ENCODE peak calls at places on chromosome 13, in seven cellular contexts. One of them, this sample, is unnamed.

GRCh38 chr13:77312311-77312710 is 14.6 kb downstream of the MYCBP2 start:
- DNase-seq in RKO: no peak
- DNase-seq in midbrain: no peak
- DNase-seq in lung: no peak
- DNase-seq in activated CD8-positive, alpha-beta memory T cell treated with anti-CD3 and anti-CD28 coated beads, Interleukin-2, amount 50 U/mL, for 4 hours: no peak
- DNase-seq in AG09309: no peak
- DNase-seq in NCI-H1694 treated with DMSO at 0.1 percent for 48 hours: no peak
- DNase-seq in this sample: no peak

GRCh38 chr13:94534171-94534570 is 54.7 kb upstream of the DCT start:
- DNase-seq in RKO: peak
- DNase-seq in midbrain: no peak
- DNase-seq in lung: no peak
- DNase-seq in activated CD8-positive, alpha-beta memory T cell treated with anti-CD3 and anti-CD28 coated beads, Interleukin-2, amount 50 U/mL, for 4 hours: no peak
- DNase-seq in AG09309: no peak
- DNase-seq in NCI-H1694 treated with DMSO at 0.1 percent for 48 hours: no peak
- DNase-seq in this sample: no peak

GRCh38 chr13:38872693-38873092 is 117.9 kb downstream of the STOML3 start:
- DNase-seq in RKO: peak
- DNase-seq in midbrain: peak
- DNase-seq in lung: no peak
- DNase-seq in activated CD8-positive, alpha-beta memory T cell treated with anti-CD3 and anti-CD28 coated beads, Interleukin-2, amount 50 U/mL, for 4 hours: peak
- DNase-seq in AG09309: no peak
- DNase-seq in NCI-H1694 treated with DMSO at 0.1 percent for 48 hours: no peak
- DNase-seq in this sample: peak

GRCh38 chr13:39892731-39893293 is 237.3 kb downstream of the COG6 start:
- DNase-seq in RKO: no peak
- DNase-seq in midbrain: no peak
- DNase-seq in lung: no peak
- DNase-seq in activated CD8-positive, alpha-beta memory T cell treated with anti-CD3 and anti-CD28 coated beads, Interleukin-2, amount 50 U/mL, for 4 hours: no peak
- DNase-seq in AG09309: no peak
- DNase-seq in NCI-H1694 treated with DMSO at 0.1 percent for 48 hours: no peak
- DNase-seq in this sample: no peak

GRCh38 chr13:113146750-113147149 is 11.7 kb upstream of the PROZ start:
- DNase-seq in RKO: no peak
- DNase-seq in midbrain: no peak
- DNase-seq in lung: no peak
- DNase-seq in activated CD8-positive, alpha-beta memory T cell treated with anti-CD3 and anti-CD28 coated beads, Interleukin-2, amount 50 U/mL, for 4 hours: no peak
- DNase-seq in AG09309: no peak
- DNase-seq in NCI-H1694 treated with DMSO at 0.1 percent for 48 hours: no peak
- DNase-seq in this sample: no peak

GRCh38 chr13:25222740-25223139 is 50.7 kb upstream of the AMER2 start:
- DNase-seq in RKO: no peak
- DNase-seq in midbrain: no peak
- DNase-seq in lung: no peak
- DNase-seq in activated CD8-positive, alpha-beta memory T cell treated with anti-CD3 and anti-CD28 coated beads, Interleukin-2, amount 50 U/mL, for 4 hours: no peak
- DNase-seq in AG09309: no peak
- DNase-seq in NCI-H1694 treated with DMSO at 0.1 percent for 48 hours: no peak
- DNase-seq in this sample: no peak

GRCh38 chr13:27001705-27002104 is 169.9 kb downstream of the USP12 start:
- DNase-seq in RKO: no peak
- DNase-seq in midbrain: no peak
- DNase-seq in lung: no peak
- DNase-seq in activated CD8-positive, alpha-beta memory T cell treated with anti-CD3 and anti-CD28 coated beads, Interleukin-2, amount 50 U/mL, for 4 hours: no peak
- DNase-seq in AG09309: no peak
- DNase-seq in NCI-H1694 treated with DMSO at 0.1 percent for 48 hours: no peak
- DNase-seq in this sample: no peak

GRCh38 chr13:34627499-34627898 is 314.6 kb upstream of the NBEA start:
- DNase-seq in RKO: no peak
- DNase-seq in midbrain: no peak
- DNase-seq in lung: no peak
- DNase-seq in activated CD8-positive, alpha-beta memory T cell treated with anti-CD3 and anti-CD28 coated beads, Interleukin-2, amount 50 U/mL, for 4 hours: no peak
- DNase-seq in AG09309: no peak
- DNase-seq in NCI-H1694 treated with DMSO at 0.1 percent for 48 hours: no peak
- DNase-seq in this sample: no peak

GRCh38 chr13:108120332-108120731 is 95.0 kb downstream of the LIG4 start:
- DNase-seq in RKO: no peak
- DNase-seq in midbrain: no peak
- DNase-seq in lung: no peak
- DNase-seq in activated CD8-positive, alpha-beta memory T cell treated with anti-CD3 and anti-CD28 coated beads, Interleukin-2, amount 50 U/mL, for 4 hours: no peak
- DNase-seq in AG09309: no peak
- DNase-seq in NCI-H1694 treated with DMSO at 0.1 percent for 48 hours: no peak
- DNase-seq in this sample: no peak

GRCh38 chr13:51643882-51644281 is 59.6 kb downstream of the WDFY2 start:
- DNase-seq in RKO: peak
- DNase-seq in midbrain: no peak
- DNase-seq in lung: no peak
- DNase-seq in activated CD8-positive, alpha-beta memory T cell treated with anti-CD3 and anti-CD28 coated beads, Interleukin-2, amount 50 U/mL, for 4 hours: no peak
- DNase-seq in AG09309: peak
- DNase-seq in NCI-H1694 treated with DMSO at 0.1 percent for 48 hours: no peak
- DNase-seq in this sample: no peak

GRCh38 chr13:46402178-46402577 is 15.1 kb upstream of the RUBCNL start:
- DNase-seq in RKO: no peak
- DNase-seq in midbrain: no peak
- DNase-seq in lung: no peak
- DNase-seq in activated CD8-positive, alpha-beta memory T cell treated with anti-CD3 and anti-CD28 coated beads, Interleukin-2, amount 50 U/mL, for 4 hours: no peak
- DNase-seq in AG09309: no peak
- DNase-seq in NCI-H1694 treated with DMSO at 0.1 percent for 48 hours: no peak
- DNase-seq in this sample: no peak

GRCh38 chr13:77300176-77301141 is 26.4 kb downstream of the MYCBP2 start:
- DNase-seq in RKO: no peak
- DNase-seq in midbrain: no peak
- DNase-seq in lung: no peak
- DNase-seq in activated CD8-positive, alpha-beta memory T cell treated with anti-CD3 and anti-CD28 coated beads, Interleukin-2, amount 50 U/mL, for 4 hours: no peak
- DNase-seq in AG09309: peak
- DNase-seq in NCI-H1694 treated with DMSO at 0.1 percent for 48 hours: no peak
- DNase-seq in this sample: no peak

GRCh38 chr13:27336005-27336673 is 65.5 kb downstream of the RASL11A start:
- DNase-seq in RKO: no peak
- DNase-seq in midbrain: no peak
- DNase-seq in lung: no peak
- DNase-seq in activated CD8-positive, alpha-beta memory T cell treated with anti-CD3 and anti-CD28 coated beads, Interleukin-2, amount 50 U/mL, for 4 hours: no peak
- DNase-seq in AG09309: peak
- DNase-seq in NCI-H1694 treated with DMSO at 0.1 percent for 48 hours: no peak
- DNase-seq in this sample: no peak

GRCh38 chr13:110258876-110259631 is 47.9 kb downstream of the COL4A1 start:
- DNase-seq in RKO: peak
- DNase-seq in midbrain: no peak
- DNase-seq in lung: no peak
- DNase-seq in activated CD8-positive, alpha-beta memory T cell treated with anti-CD3 and anti-CD28 coated beads, Interleukin-2, amount 50 U/mL, for 4 hours: no peak
- DNase-seq in AG09309: no peak
- DNase-seq in NCI-H1694 treated with DMSO at 0.1 percent for 48 hours: no peak
- DNase-seq in this sample: no peak

GRCh38 chr13:76023644-76024043 is 387.5 kb downstream of the LMO7 start:
- DNase-seq in RKO: no peak
- DNase-seq in midbrain: no peak
- DNase-seq in lung: no peak
- DNase-seq in activated CD8-positive, alpha-beta memory T cell treated with anti-CD3 and anti-CD28 coated beads, Interleukin-2, amount 50 U/mL, for 4 hours: no peak
- DNase-seq in AG09309: no peak
- DNase-seq in NCI-H1694 treated with DMSO at 0.1 percent for 48 hours: no peak
- DNase-seq in this sample: no peak

GRCh38 chr13:79307866-79308298 is 98.2 kb downstream of the RBM26 start:
- DNase-seq in RKO: peak
- DNase-seq in midbrain: no peak
- DNase-seq in lung: no peak
- DNase-seq in activated CD8-positive, alpha-beta memory T cell treated with anti-CD3 and anti-CD28 coated beads, Interleukin-2, amount 50 U/mL, for 4 hours: no peak
- DNase-seq in AG09309: no peak
- DNase-seq in NCI-H1694 treated with DMSO at 0.1 percent for 48 hours: no peak
- DNase-seq in this sample: no peak

GRCh38 chr13:113320226-113320875 is 23.3 kb downstream of the LAMP1 start:
- DNase-seq in RKO: no peak
- DNase-seq in midbrain: no peak
- DNase-seq in lung: no peak
- DNase-seq in activated CD8-positive, alpha-beta memory T cell treated with anti-CD3 and anti-CD28 coated beads, Interleukin-2, amount 50 U/mL, for 4 hours: no peak
- DNase-seq in AG09309: no peak
- DNase-seq in NCI-H1694 treated with DMSO at 0.1 percent for 48 hours: no peak
- DNase-seq in this sample: no peak

GRCh38 chr13:42709276-42709675 is 72.1 kb upstream of the FAM216B start:
- DNase-seq in RKO: peak
- DNase-seq in midbrain: no peak
- DNase-seq in lung: no peak
- DNase-seq in activated CD8-positive, alpha-beta memory T cell treated with anti-CD3 and anti-CD28 coated beads, Interleukin-2, amount 50 U/mL, for 4 hours: no peak
- DNase-seq in AG09309: no peak
- DNase-seq in NCI-H1694 treated with DMSO at 0.1 percent for 48 hours: no peak
- DNase-seq in this sample: no peak

This sample was measured in endothelial cell.